ENCODE peak calls at places on chromosome 1, in six cellular contexts. One of them, this sample, is unnamed.
A peak's percentile ranks its signal among the peaks of the same experiment; 100 is the strongest.

GRCh38 chr1:12460911-12461621 is 156.9 kb downstream of the DHRS3 start:
- DNase-seq in ascending aorta: no peak
- DNase-seq in Panc1: no peak
- DNase-seq in fibroblast of lung: peak; percentile 90
- DNase-seq in choroid plexus epithelial cell: peak; percentile 63
- DNase-seq in psoas muscle: no peak
- DNase-seq in this sample: no peak

GRCh38 chr1:57202254-57202653 is 221.6 kb downstream of the DAB1 start:
- DNase-seq in ascending aorta: no peak
- DNase-seq in Panc1: no peak
- DNase-seq in fibroblast of lung: no peak
- DNase-seq in choroid plexus epithelial cell: no peak
- DNase-seq in psoas muscle: no peak
- DNase-seq in this sample: no peak

GRCh38 chr1:18668750-18669404 is 38.2 kb downstream of the PAX7 start:
- DNase-seq in ascending aorta: no peak
- DNase-seq in Panc1: peak; percentile 32
- DNase-seq in fibroblast of lung: no peak
- DNase-seq in choroid plexus epithelial cell: peak; percentile 2
- DNase-seq in psoas muscle: no peak
- DNase-seq in this sample: no peak

GRCh38 chr1:38727629-38728175 is 131.9 kb downstream of the RRAGC start:
- DNase-seq in ascending aorta: no peak
- DNase-seq in Panc1: no peak
- DNase-seq in fibroblast of lung: no peak
- DNase-seq in choroid plexus epithelial cell: no peak
- DNase-seq in psoas muscle: no peak
- DNase-seq in this sample: no peak

GRCh38 chr1:34162852-34163766 is 1.9 kb downstream of the CSMD2 start:
- DNase-seq in ascending aorta: peak; percentile 47
- DNase-seq in Panc1: no peak
- DNase-seq in fibroblast of lung: peak; percentile 59
- DNase-seq in choroid plexus epithelial cell: peak; percentile 69
- DNase-seq in psoas muscle: peak; percentile 79
- DNase-seq in this sample: peak; percentile 47

GRCh38 chr1:207882692-207883091 is 28.2 kb downstream of the CD34 start:
- DNase-seq in ascending aorta: no peak
- DNase-seq in Panc1: no peak
- DNase-seq in fibroblast of lung: no peak
- DNase-seq in choroid plexus epithelial cell: no peak
- DNase-seq in psoas muscle: no peak
- DNase-seq in this sample: no peak

GRCh38 chr1:114088392-114089299 is 65.0 kb downstream of the SYT6 start:
- DNase-seq in ascending aorta: no peak
- DNase-seq in Panc1: no peak
- DNase-seq in fibroblast of lung: no peak
- DNase-seq in choroid plexus epithelial cell: no peak
- DNase-seq in psoas muscle: no peak
- DNase-seq in this sample: no peak

GRCh38 chr1:8956461-8957349 is 11.0 kb downstream of the CA6 start:
- DNase-seq in ascending aorta: no peak
- DNase-seq in Panc1: no peak
- DNase-seq in fibroblast of lung: no peak
- DNase-seq in choroid plexus epithelial cell: no peak
- DNase-seq in psoas muscle: no peak
- DNase-seq in this sample: no peak

GRCh38 chr1:235624751-235625192 is 24.8 kb downstream of the GNG4 start:
- DNase-seq in ascending aorta: no peak
- DNase-seq in Panc1: no peak
- DNase-seq in fibroblast of lung: peak; percentile 60
- DNase-seq in choroid plexus epithelial cell: peak; percentile 92
- DNase-seq in psoas muscle: no peak
- DNase-seq in this sample: no peak

GRCh38 chr1:10065344-10065685 is 32.6 kb downstream of the UBE4B start:
- DNase-seq in ascending aorta: no peak
- DNase-seq in Panc1: no peak
- DNase-seq in fibroblast of lung: no peak
- DNase-seq in choroid plexus epithelial cell: no peak
- DNase-seq in psoas muscle: no peak
- DNase-seq in this sample: no peak

DNA sequence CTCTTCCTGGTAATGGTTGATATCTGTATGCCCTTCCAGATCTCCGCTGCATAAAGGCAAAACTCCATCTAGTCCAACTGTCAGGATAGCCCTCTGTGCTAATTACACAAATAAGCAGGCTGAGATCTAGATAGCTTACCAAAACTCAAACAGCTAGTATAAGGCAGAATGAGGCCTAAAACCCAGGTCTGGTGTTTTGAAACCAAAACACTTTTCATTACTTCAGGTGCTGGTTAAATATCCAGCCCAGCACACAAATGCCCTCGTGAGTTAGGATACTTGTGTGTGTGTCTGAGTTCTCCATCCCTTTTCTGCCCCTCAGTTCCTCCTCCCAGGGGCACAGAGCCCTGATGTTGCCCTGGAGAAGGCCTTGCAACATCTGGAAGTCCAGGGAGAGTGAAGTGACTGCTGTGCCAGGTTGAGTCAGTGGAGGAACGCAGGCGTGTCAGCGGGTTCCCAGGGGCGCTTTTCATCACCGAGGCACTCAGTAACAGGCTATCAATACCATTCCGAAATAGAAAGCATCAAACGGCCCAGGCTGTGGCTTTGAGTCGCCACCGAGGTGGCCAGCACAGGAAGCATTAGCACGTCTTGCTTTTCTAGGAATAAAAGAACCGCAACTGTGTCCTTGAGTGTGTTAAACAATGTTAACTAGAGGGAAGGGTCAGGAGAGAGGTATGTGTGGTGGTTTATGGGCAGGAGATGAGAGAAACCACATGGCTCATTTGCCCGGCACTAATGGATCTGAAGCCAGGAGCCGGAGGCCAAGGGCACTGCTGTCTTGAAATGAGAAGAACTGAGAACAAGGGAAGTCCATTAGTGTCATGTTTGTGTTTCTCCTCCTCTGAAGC is 90.7 kb upstream of the WLS start:
- DNase-seq in ascending aorta: no peak
- DNase-seq in Panc1: no peak
- DNase-seq in fibroblast of lung: peak; percentile 63
- DNase-seq in choroid plexus epithelial cell: peak; percentile 43
- DNase-seq in psoas muscle: peak; percentile 84
- DNase-seq in this sample: peak; percentile 75
- H3K4me3 ChIP-seq in ascending aorta: no peak overlapping the region
- H3K4me3 ChIP-seq in Panc1: no peak overlapping the region
- H3K4me3 ChIP-seq in fibroblast of lung: no peak overlapping the region
- H3K4me3 ChIP-seq in choroid plexus epithelial cell: no peak overlapping the region
- H3K4me3 ChIP-seq in psoas muscle: no peak overlapping the region
- H3K4me3 ChIP-seq in this sample: no peak overlapping the region

GRCh38 chr1:14604414-14604813 is 5.9 kb downstream of the KAZN start:
- DNase-seq in ascending aorta: no peak
- DNase-seq in Panc1: no peak
- DNase-seq in fibroblast of lung: no peak
- DNase-seq in choroid plexus epithelial cell: no peak
- DNase-seq in psoas muscle: no peak
- DNase-seq in this sample: no peak

GRCh38 chr1:14607295-14607694 is 8.8 kb downstream of the KAZN start:
- DNase-seq in ascending aorta: no peak
- DNase-seq in Panc1: no peak
- DNase-seq in fibroblast of lung: no peak
- DNase-seq in choroid plexus epithelial cell: no peak
- DNase-seq in psoas muscle: no peak
- DNase-seq in this sample: no peak

GRCh38 chr1:14605945-14606344 is 7.5 kb downstream of the KAZN start:
- DNase-seq in ascending aorta: no peak
- DNase-seq in Panc1: no peak
- DNase-seq in fibroblast of lung: no peak
- DNase-seq in choroid plexus epithelial cell: no peak
- DNase-seq in psoas muscle: no peak
- DNase-seq in this sample: no peak

GRCh38 chr1:14608308-14608707 is 9.8 kb downstream of the KAZN start:
- DNase-seq in ascending aorta: no peak
- DNase-seq in Panc1: no peak
- DNase-seq in fibroblast of lung: no peak
- DNase-seq in choroid plexus epithelial cell: no peak
- DNase-seq in psoas muscle: no peak
- DNase-seq in this sample: no peak

DNA sequence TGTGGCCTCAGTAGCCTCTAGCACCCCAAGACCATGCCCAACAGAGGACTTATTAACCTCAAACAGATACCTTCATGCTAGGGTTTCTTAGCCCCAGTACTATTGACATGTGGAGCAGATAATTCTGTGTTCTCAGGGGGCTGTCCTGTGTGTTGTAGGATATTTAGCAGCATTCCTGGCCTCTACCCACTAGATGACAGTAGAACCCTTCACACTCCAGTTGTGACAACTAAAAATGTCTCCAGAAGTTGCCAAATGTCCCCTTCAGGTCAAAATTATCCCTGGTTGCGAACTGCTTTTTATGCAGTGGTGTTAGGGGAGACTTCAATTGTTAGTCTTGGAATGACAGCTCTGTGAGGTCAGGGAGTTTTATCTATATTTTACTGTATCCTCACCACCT is 8.1 kb downstream of the KAZN start:
- DNase-seq in ascending aorta: no peak
- DNase-seq in Panc1: peak; percentile 2
- DNase-seq in fibroblast of lung: no peak
- DNase-seq in choroid plexus epithelial cell: no peak
- DNase-seq in psoas muscle: no peak
- DNase-seq in this sample: no peak
- TF ChIP-seq CTCF in ascending aorta: no peak
- TF ChIP-seq CTCF in Panc1: peak; percentile 66
- TF ChIP-seq CTCF in fibroblast of lung: no peak
- TF ChIP-seq CTCF in choroid plexus epithelial cell: peak; percentile 23
- TF ChIP-seq CTCF in psoas muscle: no peak
- TF ChIP-seq CTCF in this sample: no peak

DNA sequence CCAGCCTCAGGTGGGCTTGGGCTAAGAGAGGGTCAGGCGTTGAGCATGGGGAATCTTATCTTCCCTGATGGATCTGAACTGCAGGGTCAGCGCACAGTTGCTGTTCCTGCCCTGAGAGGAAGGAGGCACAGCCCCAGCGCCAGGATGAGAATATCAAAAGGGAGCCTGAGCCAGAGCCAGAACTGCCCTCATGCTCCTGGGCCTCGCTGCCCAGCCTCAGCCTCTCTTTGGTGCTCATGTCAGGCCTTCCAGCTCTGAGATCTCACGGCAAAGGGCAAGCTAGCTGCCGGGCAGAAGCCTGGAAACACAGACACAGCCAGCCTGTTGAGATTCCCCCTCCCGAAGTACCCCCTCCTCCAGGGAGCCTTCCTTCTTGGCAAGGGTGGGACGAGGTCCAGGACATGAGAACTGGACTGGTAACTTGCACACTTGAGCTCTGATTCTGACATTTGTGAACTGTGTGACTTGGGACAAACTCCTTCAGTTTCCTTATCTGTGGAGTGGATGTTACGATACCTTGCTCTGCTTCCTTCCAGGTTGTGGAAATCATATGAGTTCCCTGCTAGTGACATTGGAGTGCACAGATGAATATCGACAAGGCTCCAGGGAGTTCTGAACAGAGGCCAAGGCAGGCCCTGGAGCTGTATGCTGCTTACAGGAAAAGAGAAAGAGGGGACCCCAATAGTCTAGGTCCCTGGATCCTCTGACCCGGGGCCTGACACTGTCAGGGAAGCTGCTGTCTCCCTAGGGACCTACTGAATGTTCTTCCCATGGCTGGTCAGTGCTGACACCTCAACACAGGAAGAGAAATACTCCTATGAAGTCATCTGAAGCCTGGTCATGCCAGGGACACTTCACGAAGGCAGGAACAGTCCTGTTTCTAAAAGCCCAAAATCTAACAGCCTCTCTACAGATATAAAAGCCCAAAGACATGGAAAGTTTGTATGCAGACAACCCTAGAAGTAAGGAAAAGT is 1.4 kb upstream of the LAD1 start:
- DNase-seq in ascending aorta: no peak
- DNase-seq in Panc1: no peak
- DNase-seq in fibroblast of lung: no peak
- DNase-seq in choroid plexus epithelial cell: no peak
- DNase-seq in psoas muscle: no peak
- DNase-seq in this sample: no peak
- H3K4me3 ChIP-seq in ascending aorta: no peak overlapping the region
- H3K4me3 ChIP-seq in Panc1: no peak overlapping the region
- H3K4me3 ChIP-seq in fibroblast of lung: no peak overlapping the region
- H3K4me3 ChIP-seq in choroid plexus epithelial cell: no peak overlapping the region
- H3K4me3 ChIP-seq in psoas muscle: no peak overlapping the region
- H3K4me3 ChIP-seq in this sample: no peak overlapping the region

GRCh38 chr1:227447531-227447990 is 115.8 kb upstream of the ZNF678 start:
- DNase-seq in ascending aorta: no peak
- DNase-seq in Panc1: no peak
- DNase-seq in fibroblast of lung: peak; percentile 30
- DNase-seq in choroid plexus epithelial cell: no peak
- DNase-seq in psoas muscle: peak; percentile 66
- DNase-seq in this sample: no peak
- TF ChIP-seq CTCF in ascending aorta: peak; percentile 31
- TF ChIP-seq CTCF in Panc1: peak; percentile 12
- TF ChIP-seq CTCF in fibroblast of lung: peak; percentile 53
- TF ChIP-seq CTCF in choroid plexus epithelial cell: peak; percentile 63
- TF ChIP-seq CTCF in psoas muscle: peak; percentile 46
- TF ChIP-seq CTCF in this sample: peak; percentile 37

GRCh38 chr1:2193514-2194251 is 889 bp downstream of the FAAP20 start:
- DNase-seq in ascending aorta: no peak
- DNase-seq in Panc1: no peak
- DNase-seq in fibroblast of lung: no peak
- DNase-seq in choroid plexus epithelial cell: no peak
- DNase-seq in psoas muscle: no peak
- DNase-seq in this sample: no peak
- H3K4me3 ChIP-seq in ascending aorta: peak overlapping the region; percentile 58
- H3K4me3 ChIP-seq in Panc1: peak overlapping the region; percentile 63
- H3K4me3 ChIP-seq in fibroblast of lung: peak overlapping the region; percentile 53
- H3K4me3 ChIP-seq in choroid plexus epithelial cell: peak overlapping the region; percentile 58
- H3K4me3 ChIP-seq in psoas muscle: peak overlapping the region; percentile 84
- H3K4me3 ChIP-seq in this sample: peak overlapping the region; percentile 58

GRCh38 chr1:88544166-88544565 is 139.9 kb upstream of the PKN2 start:
- DNase-seq in ascending aorta: no peak
- DNase-seq in Panc1: no peak
- DNase-seq in fibroblast of lung: peak; percentile 19
- DNase-seq in choroid plexus epithelial cell: no peak
- DNase-seq in psoas muscle: no peak
- DNase-seq in this sample: no peak

GRCh38 chr1:88552226-88552625 is 131.8 kb upstream of the PKN2 start:
- DNase-seq in ascending aorta: no peak
- DNase-seq in Panc1: no peak
- DNase-seq in fibroblast of lung: no peak
- DNase-seq in choroid plexus epithelial cell: no peak
- DNase-seq in psoas muscle: no peak
- DNase-seq in this sample: no peak

GRCh38 chr1:88549536-88549935 is 134.5 kb upstream of the PKN2 start:
- DNase-seq in ascending aorta: no peak
- DNase-seq in Panc1: no peak
- DNase-seq in fibroblast of lung: peak; percentile 48
- DNase-seq in choroid plexus epithelial cell: peak; percentile 11
- DNase-seq in psoas muscle: no peak
- DNase-seq in this sample: no peak
- TF ChIP-seq CTCF in ascending aorta: no peak
- TF ChIP-seq CTCF in Panc1: peak; percentile 36
- TF ChIP-seq CTCF in fibroblast of lung: no peak
- TF ChIP-seq CTCF in choroid plexus epithelial cell: peak; percentile 30
- TF ChIP-seq CTCF in psoas muscle: peak; percentile 8
- TF ChIP-seq CTCF in this sample: no peak

GRCh38 chr1:2584822-2585317 is 1.7 kb upstream of the PRXL2B start:
- DNase-seq in ascending aorta: no peak
- DNase-seq in Panc1: no peak
- DNase-seq in fibroblast of lung: no peak
- DNase-seq in choroid plexus epithelial cell: no peak
- DNase-seq in psoas muscle: peak; percentile 38
- DNase-seq in this sample: no peak
- H3K4me3 ChIP-seq in ascending aorta: peak overlapping the region; percentile 85
- H3K4me3 ChIP-seq in Panc1: peak overlapping the region; percentile 61
- H3K4me3 ChIP-seq in fibroblast of lung: peak overlapping the region; percentile 16
- H3K4me3 ChIP-seq in choroid plexus epithelial cell: no peak overlapping the region
- H3K4me3 ChIP-seq in psoas muscle: peak overlapping the region; percentile 87
- H3K4me3 ChIP-seq in this sample: peak overlapping the region; percentile 67

This sample was measured in HFF-Myc.